ENCODE peak calls at places on chromosomes 4 and X, in four cellular contexts. F, X, D and V are unnamed samples.
A peak's percentile ranks its signal among the peaks of the same experiment; 100 is the strongest.

GRCh38 chr4:156971623-156972369 is at the start of gene PDGFC:
- DNase-seq in F (no peak), X (peak; percentile 10), D (peak; percentile 52), V (no peak)

GRCh38 chr4:158015241-158015640 is 157.6 kb downstream of the GASK1B start:
- DNase-seq in F (no peak), X (no peak), D (no peak), V (no peak)

GRCh38 chrX:39814391-39814790 is 283.4 kb downstream of the BCOR start:
- DNase-seq in F (no peak), X (no peak), D (no peak), V (no peak)

GRCh38 chr4:126859872-126860271 is 772.9 kb upstream of the INTU start:
- DNase-seq in F (no peak), X (no peak), D (no peak), V (no peak)

GRCh38 chrX:80810365-80810978 is 795 bp upstream of the BRWD3 start:
- DNase-seq in F (no peak), X (no peak), D (no peak), V (no peak)

GRCh38 chr4:145351922-145352321 is 129.7 kb upstream of the SMAD1 start:
- DNase-seq in F (no peak), X (no peak), D (no peak), V (no peak)

GRCh38 chr4:19693949-19694597 is 557.6 kb upstream of the SLIT2 start:
- DNase-seq in F (no peak), X (no peak), D (no peak), V (no peak)

GRCh38 chr4:4884611-4885010 is 25.1 kb downstream of the MSX1 start:
- DNase-seq in F (no peak), X (no peak), D (no peak), V (no peak)

GRCh38 chrX:32642283-32642682 is 569.1 kb downstream of the DMD start:
- DNase-seq in F (no peak), X (no peak), D (no peak), V (no peak)

GRCh38 chr4:182843813-182844325 is 73.3 kb downstream of the DCTD start:
- DNase-seq in F (no peak), X (no peak), D (no peak), V (no peak)

GRCh38 chrX:109696146-109696740 is 36.8 kb downstream of the ACSL4 start:
- DNase-seq in F (no peak), X (no peak), D (no peak), V (no peak)

GRCh38 chr4:76955187-76955586 is 5.6 kb downstream of the SEPTIN11 start:
- DNase-seq in F (no peak), X (no peak), D (no peak), V (no peak)

GRCh38 chr4:40718571-40718970 is 31.2 kb upstream of the NSUN7 start:
- DNase-seq in F (no peak), X (no peak), D (no peak), V (no peak)

GRCh38 chrX:103616676-103617186 is 9.0 kb downstream of the TCEAL3 start:
- DNase-seq in F (no peak), X (no peak), D (no peak), V (no peak)

GRCh38 chr4:81221303-81222081 is 6.5 kb upstream of the PRKG2 start:
- DNase-seq in F (no peak), X (no peak), D (no peak), V (no peak)

GRCh38 chr4:103054030-103054429 is 22.5 kb downstream of the SLC9B2 start:
- DNase-seq in F (no peak), X (no peak), D (no peak), V (no peak)

GRCh38 chrX:94545722-94546121 is 871.7 kb downstream of the FAM133A start:
- DNase-seq in F (no peak), X (no peak), D (no peak), V (no peak)

GRCh38 chr4:30821891-30822612 is 101.9 kb downstream of the PCDH7 start:
- DNase-seq in F (no peak), X (no peak), D (no peak), V (no peak)

GRCh38 chrX:87160435-87161010 is 357.1 kb upstream of the KLHL4 start:
- DNase-seq in F (no peak), X (no peak), D (peak; percentile 0), V (no peak)

GRCh38 chrX:115940348-115940747 is 230.2 kb upstream of the AGTR2 start:
- DNase-seq in F (no peak), X (no peak), D (no peak), V (no peak)

GRCh38 chr4:54082168-54082567 is 17.8 kb upstream of the CHIC2 start:
- DNase-seq in F (peak; percentile 94), X (no peak), D (no peak), V (no peak)

GRCh38 chr4:22695917-22696316 is 3.2 kb downstream of the GBA3 start:
- DNase-seq in F (no peak), X (no peak), D (no peak), V (no peak)

GRCh38 chrX:130330706-130331105 is 9.0 kb upstream of the SLC25A14 start:
- DNase-seq in F (no peak), X (no peak), D (peak; percentile 4), V (peak; percentile 12)

GRCh38 chr4:139227729-139228404 is 50.8 kb upstream of the ELF2 start:
- DNase-seq in F (no peak), X (no peak), D (no peak), V (no peak)

GRCh38 chrX:129771266-129771995 is 8.3 kb upstream of the SASH3 start:
- DNase-seq in F (no peak), X (no peak), D (no peak), V (no peak)

GRCh38 chr4:69038582-69038981 is 57.7 kb upstream of the UGT2B7 start:
- DNase-seq in F (no peak), X (no peak), D (no peak), V (no peak)

GRCh38 chr4:76212851-76213414 is 691 bp downstream of the SCARB2 start:
- DNase-seq in F (no peak), X (peak; percentile 21), D (peak; percentile 58), V (peak; percentile 22)

GRCh38 chrX:39725928-39726619 is 371.7 kb downstream of the BCOR start:
- DNase-seq in F (no peak), X (no peak), D (no peak), V (no peak)

GRCh38 chr4:1167244-1167949 is 5.0 kb downstream of the SPON2 start:
- DNase-seq in F (peak; percentile 31), X (peak; percentile 70), D (peak; percentile 56), V (peak; percentile 75)

GRCh38 chr4:140756292-140757219 is at the start of gene TBC1D9:
- DNase-seq in F (peak; percentile 90), X (no peak), D (peak; percentile 49), V (no peak)

GRCh38 chr4:2898001-2898400 is 54.4 kb downstream of the ADD1 start:
- DNase-seq in F (no peak), X (no peak), D (no peak), V (no peak)

GRCh38 chr4:156408749-156409148 is 455.1 kb upstream of the CTSO start:
- DNase-seq in F (no peak), X (no peak), D (no peak), V (no peak)

GRCh38 chrX:23765449-23765848 is 17.5 kb upstream of the SAT1 start:
- DNase-seq in F (no peak), X (no peak), D (no peak), V (no peak)